ENCODE peak calls at places on chromosomes 2 and 18, in five cellular contexts. One of them, this sample, is unnamed.

GRCh38 chr2:202169826-202170424 is 68.5 kb downstream of the SUMO1 start:
- DNase-seq in tibial nerve: no peak
- DNase-seq in HepG2: no peak
- DNase-seq in SK-N-SH: no peak
- DNase-seq in A549: no peak
- DNase-seq in this sample: no peak

GRCh38 chr2:222410534-222410933 is 13.8 kb upstream of the SGPP2 start:
- DNase-seq in tibial nerve: no peak
- DNase-seq in HepG2: no peak
- DNase-seq in SK-N-SH: no peak
- DNase-seq in A549: no peak
- DNase-seq in this sample: no peak

GRCh38 chr2:29382486-29382885 is 267.3 kb downstream of the CLIP4 start:
- DNase-seq in tibial nerve: no peak
- DNase-seq in HepG2: no peak
- DNase-seq in SK-N-SH: no peak
- DNase-seq in A549: no peak
- DNase-seq in this sample: no peak

GRCh38 chr2:57726294-57726693 is 320.3 kb upstream of the VRK2 start:
- DNase-seq in tibial nerve: no peak
- DNase-seq in HepG2: no peak
- DNase-seq in SK-N-SH: no peak
- DNase-seq in A549: no peak
- DNase-seq in this sample: no peak

GRCh38 chr2:177984739-177985138 is 87.8 kb downstream of the PDE11A start:
- DNase-seq in tibial nerve: no peak
- DNase-seq in HepG2: no peak
- DNase-seq in SK-N-SH: peak
- DNase-seq in A549: no peak
- DNase-seq in this sample: no peak

GRCh38 chr2:125169022-125169763 is 1144.1 kb downstream of the CNTNAP5 start:
- DNase-seq in tibial nerve: no peak
- DNase-seq in HepG2: no peak
- DNase-seq in SK-N-SH: no peak
- DNase-seq in A549: no peak
- DNase-seq in this sample: no peak

GRCh38 chr2:39615675-39616074 is 50.0 kb upstream of the TMEM178A start:
- DNase-seq in tibial nerve: no peak
- DNase-seq in HepG2: no peak
- DNase-seq in SK-N-SH: no peak
- DNase-seq in A549: no peak
- DNase-seq in this sample: no peak

GRCh38 chr2:200209030-200209429 is 97.5 kb upstream of the SPATS2L start:
- DNase-seq in tibial nerve: no peak
- DNase-seq in HepG2: no peak
- DNase-seq in SK-N-SH: no peak
- DNase-seq in A549: no peak
- DNase-seq in this sample: no peak

GRCh38 chr2:11797846-11798245 is 51.4 kb downstream of the LPIN1 start:
- DNase-seq in tibial nerve: no peak
- DNase-seq in HepG2: no peak
- DNase-seq in SK-N-SH: no peak
- DNase-seq in A549: no peak
- DNase-seq in this sample: no peak

GRCh38 chr2:227365833-227366232 is 13.3 kb downstream of the TM4SF20 start:
- DNase-seq in tibial nerve: no peak
- DNase-seq in HepG2: no peak
- DNase-seq in SK-N-SH: no peak
- DNase-seq in A549: no peak
- DNase-seq in this sample: no peak

GRCh38 chr2:191274404-191274803 is 29.2 kb downstream of the MYO1B start:
- DNase-seq in tibial nerve: no peak
- DNase-seq in HepG2: no peak
- DNase-seq in SK-N-SH: no peak
- DNase-seq in A549: no peak
- DNase-seq in this sample: no peak

GRCh38 chr2:224843141-224843540 is 127.0 kb upstream of the CCDC195 start:
- DNase-seq in tibial nerve: no peak
- DNase-seq in HepG2: no peak
- DNase-seq in SK-N-SH: no peak
- DNase-seq in A549: no peak
- DNase-seq in this sample: no peak

GRCh38 chr2:126669772-126670171 is 13.8 kb downstream of the GYPC start:
- DNase-seq in tibial nerve: no peak
- DNase-seq in HepG2: no peak
- DNase-seq in SK-N-SH: no peak
- DNase-seq in A549: no peak
- DNase-seq in this sample: no peak

GRCh38 chr2:187299122-187299906 is 148.7 kb downstream of the CALCRL start:
- DNase-seq in tibial nerve: no peak
- DNase-seq in HepG2: no peak
- DNase-seq in SK-N-SH: peak
- DNase-seq in A549: no peak
- DNase-seq in this sample: no peak

GRCh38 chr2:101831351-101831865 is 133.9 kb downstream of the MAP4K4 start:
- DNase-seq in tibial nerve: peak
- DNase-seq in HepG2: peak
- DNase-seq in SK-N-SH: peak
- DNase-seq in A549: peak
- DNase-seq in this sample: peak

GRCh38 chr2:240991378-240992263 is 6.8 kb upstream of the SNED1 start:
- DNase-seq in tibial nerve: peak
- DNase-seq in HepG2: peak
- DNase-seq in SK-N-SH: no peak
- DNase-seq in A549: peak
- DNase-seq in this sample: no peak

GRCh38 chr2:73292906-73293533 is 328 bp downstream of the EGR4 start:
- DNase-seq in tibial nerve: no peak
- DNase-seq in HepG2: no peak
- DNase-seq in SK-N-SH: peak
- DNase-seq in A549: peak
- DNase-seq in this sample: no peak

GRCh38 chr2:25375989-25376545 is 34.3 kb upstream of the DNMT3A start:
- DNase-seq in tibial nerve: no peak
- DNase-seq in HepG2: no peak
- DNase-seq in SK-N-SH: no peak
- DNase-seq in A549: no peak
- DNase-seq in this sample: no peak

GRCh38 chr2:138267902-138268254 is 233.7 kb upstream of the SPOPL start:
- DNase-seq in tibial nerve: no peak
- DNase-seq in HepG2: no peak
- DNase-seq in SK-N-SH: no peak
- DNase-seq in A549: no peak
- DNase-seq in this sample: no peak

GRCh38 chr2:100965596-100965995 is 36.5 kb upstream of the RPL31 start:
- DNase-seq in tibial nerve: no peak
- DNase-seq in HepG2: no peak
- DNase-seq in SK-N-SH: no peak
- DNase-seq in A549: no peak
- DNase-seq in this sample: no peak

GRCh38 chr2:147636238-147636887 is 208.5 kb upstream of the ACVR2A start:
- DNase-seq in tibial nerve: no peak
- DNase-seq in HepG2: no peak
- DNase-seq in SK-N-SH: no peak
- DNase-seq in A549: no peak
- DNase-seq in this sample: no peak

GRCh38 chr2:228847684-228848083 is 423.4 kb downstream of the PID1 start:
- DNase-seq in tibial nerve: no peak
- DNase-seq in HepG2: no peak
- DNase-seq in SK-N-SH: no peak
- DNase-seq in A549: no peak
- DNase-seq in this sample: no peak

GRCh38 chr18:32469691-32470131 is 971 bp downstream of the GAREM1 start:
- DNase-seq in tibial nerve: no peak
- DNase-seq in HepG2: no peak
- DNase-seq in SK-N-SH: no peak
- DNase-seq in A549: peak
- DNase-seq in this sample: no peak

GRCh38 chr2:209942936-209943605 is 59.4 kb upstream of the RPE start:
- DNase-seq in tibial nerve: no peak
- DNase-seq in HepG2: no peak
- DNase-seq in SK-N-SH: no peak
- DNase-seq in A549: no peak
- DNase-seq in this sample: no peak

GRCh38 chr2:113831156-113831555 is 58.7 kb upstream of the ACTR3 start:
- DNase-seq in tibial nerve: no peak
- DNase-seq in HepG2: no peak
- DNase-seq in SK-N-SH: no peak
- DNase-seq in A549: no peak
- DNase-seq in this sample: no peak

GRCh38 chr2:10375570-10376266 is 72.4 kb downstream of the ODC1 start:
- DNase-seq in tibial nerve: no peak
- DNase-seq in HepG2: no peak
- DNase-seq in SK-N-SH: no peak
- DNase-seq in A549: no peak
- DNase-seq in this sample: no peak

GRCh38 chr2:42456126-42456839 is 37.5 kb downstream of the KCNG3 start:
- DNase-seq in tibial nerve: no peak
- DNase-seq in HepG2: no peak
- DNase-seq in SK-N-SH: no peak
- DNase-seq in A549: no peak
- DNase-seq in this sample: no peak

GRCh38 chr18:67733094-67733493 is 216.6 kb upstream of the DSEL start:
- DNase-seq in tibial nerve: no peak
- DNase-seq in HepG2: no peak
- DNase-seq in SK-N-SH: no peak
- DNase-seq in A549: no peak
- DNase-seq in this sample: no peak

GRCh38 chr2:111071480-111072143 is 49.1 kb upstream of the BCL2L11 start:
- DNase-seq in tibial nerve: no peak
- DNase-seq in HepG2: no peak
- DNase-seq in SK-N-SH: no peak
- DNase-seq in A549: peak
- DNase-seq in this sample: no peak

GRCh38 chr2:127001751-127002150 is 103.1 kb downstream of the TEX51 start:
- DNase-seq in tibial nerve: no peak
- DNase-seq in HepG2: no peak
- DNase-seq in SK-N-SH: no peak
- DNase-seq in A549: no peak
- DNase-seq in this sample: peak

GRCh38 chr2:217729426-217730058 is 273.3 kb downstream of the TNS1 start:
- DNase-seq in tibial nerve: peak
- DNase-seq in HepG2: no peak
- DNase-seq in SK-N-SH: peak
- DNase-seq in A549: no peak
- DNase-seq in this sample: no peak

GRCh38 chr2:2708575-2708974 is 377.5 kb upstream of the MYT1L start:
- DNase-seq in tibial nerve: no peak
- DNase-seq in HepG2: no peak
- DNase-seq in SK-N-SH: peak
- DNase-seq in A549: no peak
- DNase-seq in this sample: no peak

GRCh38 chr18:57833441-57834101 is 30.5 kb upstream of the ATP8B1 start:
- DNase-seq in tibial nerve: no peak
- DNase-seq in HepG2: peak
- DNase-seq in SK-N-SH: no peak
- DNase-seq in A549: no peak
- DNase-seq in this sample: no peak

GRCh38 chr2:212237350-212238095 is 301.1 kb downstream of the ERBB4 start:
- DNase-seq in tibial nerve: no peak
- DNase-seq in HepG2: no peak
- DNase-seq in SK-N-SH: no peak
- DNase-seq in A549: no peak
- DNase-seq in this sample: no peak

GRCh38 chr2:117555965-117556364 is 258.5 kb upstream of the DDX18 start:
- DNase-seq in tibial nerve: no peak
- DNase-seq in HepG2: no peak
- DNase-seq in SK-N-SH: no peak
- DNase-seq in A549: no peak
- DNase-seq in this sample: no peak

GRCh38 chr18:8904316-8904715 is 198.2 kb upstream of the NDUFV2 start:
- DNase-seq in tibial nerve: no peak
- DNase-seq in HepG2: no peak
- DNase-seq in SK-N-SH: no peak
- DNase-seq in A549: no peak
- DNase-seq in this sample: no peak

DNA sequence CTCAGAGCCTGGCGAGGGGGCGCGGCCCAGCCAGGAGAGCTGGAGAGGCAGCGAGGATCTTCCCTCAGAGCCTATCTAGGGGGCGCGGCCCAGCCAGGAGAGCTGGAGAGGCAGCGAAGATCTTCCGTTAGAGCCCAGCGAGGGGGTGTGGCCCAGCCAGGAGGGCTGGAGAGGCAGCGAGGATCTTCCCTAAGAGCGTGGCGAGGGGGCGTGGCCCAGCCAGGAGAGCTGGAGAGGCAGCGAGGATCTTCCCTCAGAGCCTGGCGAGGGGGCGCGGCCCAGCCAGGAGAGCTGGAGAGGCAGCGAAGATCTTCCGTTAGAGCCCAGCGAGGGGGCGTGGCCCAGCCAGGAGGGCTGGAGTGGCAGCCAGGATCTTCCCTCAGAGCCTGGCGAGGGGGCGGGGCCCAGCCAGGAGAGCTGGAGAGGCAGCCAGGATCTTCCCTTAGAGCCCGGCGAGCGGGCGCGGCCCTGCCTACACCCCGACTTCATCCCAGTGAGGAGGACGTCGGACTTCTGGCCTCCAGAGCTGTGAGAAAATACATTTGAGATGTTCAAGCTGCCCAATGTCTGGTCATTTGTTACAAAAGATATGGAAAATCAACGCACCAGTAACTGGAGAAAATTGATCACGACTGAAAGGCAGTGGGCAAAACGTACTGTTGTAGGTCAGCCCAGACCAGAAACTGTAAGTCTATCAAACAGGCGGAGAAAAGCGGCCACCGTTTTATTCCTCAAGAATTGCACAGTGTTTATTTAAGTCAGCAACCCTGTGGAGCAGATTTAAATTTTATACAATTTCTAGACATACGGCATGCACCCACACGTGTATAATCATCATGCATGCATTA is 63.5 kb upstream of the TMEM18 start:
- DNase-seq in tibial nerve: peak
- DNase-seq in HepG2: peak
- DNase-seq in SK-N-SH: peak
- DNase-seq in A549: peak
- DNase-seq in this sample: peak
- H3K27ac ChIP-seq in tibial nerve: no peak
- H3K27ac ChIP-seq in HepG2: no peak
- H3K27ac ChIP-seq in SK-N-SH: peak
- H3K27ac ChIP-seq in A549: peak
- H3K27ac ChIP-seq in this sample: peak

GRCh38 chr18:3111523-3112240 is 98.7 kb upstream of the LPIN2 start:
- DNase-seq in tibial nerve: no peak
- DNase-seq in HepG2: no peak
- DNase-seq in SK-N-SH: no peak
- DNase-seq in A549: no peak
- DNase-seq in this sample: peak
- TF ChIP-seq EP300 in tibial nerve: no peak
- TF ChIP-seq EP300 in HepG2: no peak
- TF ChIP-seq EP300 in SK-N-SH: no peak
- TF ChIP-seq EP300 in A549: no peak
- TF ChIP-seq EP300 in this sample: no peak

GRCh38 chr2:96554293-96555145 is 18.0 kb downstream of the ARID5A start:
- DNase-seq in tibial nerve: peak
- DNase-seq in HepG2: peak
- DNase-seq in SK-N-SH: peak
- DNase-seq in A549: peak
- DNase-seq in this sample: no peak
- TF ChIP-seq CTCF in tibial nerve: peak
- TF ChIP-seq CTCF in HepG2: peak
- TF ChIP-seq CTCF in SK-N-SH: peak
- TF ChIP-seq CTCF in A549: peak
- TF ChIP-seq CTCF in this sample: peak

GRCh38 chr2:171822520-171823297 is 71.3 kb downstream of the SLC25A12 start:
- DNase-seq in tibial nerve: no peak
- DNase-seq in HepG2: no peak
- DNase-seq in SK-N-SH: no peak
- DNase-seq in A549: no peak
- DNase-seq in this sample: no peak
- H3K27ac ChIP-seq in tibial nerve: no peak
- H3K27ac ChIP-seq in HepG2: no peak
- H3K27ac ChIP-seq in SK-N-SH: no peak
- H3K27ac ChIP-seq in A549: no peak
- H3K27ac ChIP-seq in this sample: no peak